ENCODE peak calls at places on chromosomes 6 and 20, in four cellular contexts. M is H9, C is mammary epithelial cell, L is neuronal stem cell. V is an unnamed sample.

GRCh38 chr20:10110151-10110550 is 75.4 kb downstream of the ANKEF1 start:
- DNase-seq in C (peak), M (no peak), L (no peak), V (no peak)

GRCh38 chr6:110547266-110547964 is 71.0 kb upstream of the SLC22A16 start:
- DNase-seq in C (peak), L (no peak), M (no peak), V (no peak)

GRCh38 chr20:364905-365794 is 15.4 kb upstream of the TRIB3 start:
- DNase-seq in C (peak), L (no peak), M (no peak), V (no peak)

GRCh38 chr20:7656662-7657061 is 283.6 kb downstream of the HAO1 start:
- DNase-seq in M (no peak), L (no peak), C (no peak), V (no peak)

GRCh38 chr6:104957301-104958177 is 632 bp downstream of the LIN28B start:
- DNase-seq in L (peak), M (peak), C (no peak), V (peak)

GRCh38 chr20:4606046-4606445 is 115.7 kb upstream of the PRND start:
- DNase-seq in M (no peak), C (no peak), L (no peak), V (no peak)

GRCh38 chr6:43579171-43579570 is 3.2 kb downstream of the POLH start:
- DNase-seq in M (no peak), L (no peak), C (peak), V (no peak)

GRCh38 chr20:5056801-5057599 is 55.7 kb upstream of the SLC23A2 start:
- DNase-seq in C (peak), L (no peak), M (peak), V (peak)

GRCh38 chr6:157229733-157230132 is 93.6 kb downstream of the TMEM242 start:
- DNase-seq in C (no peak), L (no peak), M (no peak), V (peak)

GRCh38 chr6:144036064-144036873 is 28.2 kb upstream of the PLAGL1 start:
- DNase-seq in L (peak), C (no peak), M (peak), V (peak)

GRCh38 chr6:36959555-36960250 is 5.2 kb downstream of the PI16 start:
- DNase-seq in M (no peak), L (no peak), C (no peak), V (no peak)

GRCh38 chr20:7257719-7258466 is 490.4 kb downstream of the BMP2 start:
- DNase-seq in M (no peak), C (no peak), L (no peak), V (no peak)

GRCh38 chr6:39118921-39119320 is 3.9 kb upstream of the SAYSD1 start:
- DNase-seq in L (no peak), C (no peak), M (no peak), V (no peak)

GRCh38 chr20:21534453-21534852 is 20.6 kb upstream of the NKX2-2 start:
- DNase-seq in L (no peak), C (no peak), M (no peak), V (no peak)

GRCh38 chr6:109255946-109256628 is 126.2 kb downstream of the CD164 start:
- DNase-seq in C (no peak), M (no peak), L (no peak), V (no peak)

GRCh38 chr6:134758616-134759015 is 191.3 kb downstream of the ALDH8A1 start:
- DNase-seq in L (no peak), M (no peak), C (no peak), V (no peak)

GRCh38 chr6:167209577-167209975 is 51.8 kb upstream of the GPR31 start:
- DNase-seq in M (no peak), L (no peak), C (no peak), V (peak)

GRCh38 chr6:167211870-167212715 is 54.3 kb upstream of the GPR31 start:
- DNase-seq in C (no peak), L (no peak), M (no peak), V (peak)

GRCh38 chr6:167210375-167211295 is 52.9 kb upstream of the GPR31 start:
- DNase-seq in M (no peak), C (no peak), L (no peak), V (peak)

GRCh38 chr6:167207527-167207926 is 49.7 kb upstream of the GPR31 start:
- DNase-seq in M (no peak), L (no peak), C (no peak), V (no peak)

GRCh38 chr6:167208819-167209576 is 51.2 kb upstream of the GPR31 start:
- DNase-seq in M (no peak), C (no peak), L (no peak), V (peak)
- H3K9ac ChIP-seq in M (no peak), C (no peak), L (no peak), V (no peak)

DNA sequence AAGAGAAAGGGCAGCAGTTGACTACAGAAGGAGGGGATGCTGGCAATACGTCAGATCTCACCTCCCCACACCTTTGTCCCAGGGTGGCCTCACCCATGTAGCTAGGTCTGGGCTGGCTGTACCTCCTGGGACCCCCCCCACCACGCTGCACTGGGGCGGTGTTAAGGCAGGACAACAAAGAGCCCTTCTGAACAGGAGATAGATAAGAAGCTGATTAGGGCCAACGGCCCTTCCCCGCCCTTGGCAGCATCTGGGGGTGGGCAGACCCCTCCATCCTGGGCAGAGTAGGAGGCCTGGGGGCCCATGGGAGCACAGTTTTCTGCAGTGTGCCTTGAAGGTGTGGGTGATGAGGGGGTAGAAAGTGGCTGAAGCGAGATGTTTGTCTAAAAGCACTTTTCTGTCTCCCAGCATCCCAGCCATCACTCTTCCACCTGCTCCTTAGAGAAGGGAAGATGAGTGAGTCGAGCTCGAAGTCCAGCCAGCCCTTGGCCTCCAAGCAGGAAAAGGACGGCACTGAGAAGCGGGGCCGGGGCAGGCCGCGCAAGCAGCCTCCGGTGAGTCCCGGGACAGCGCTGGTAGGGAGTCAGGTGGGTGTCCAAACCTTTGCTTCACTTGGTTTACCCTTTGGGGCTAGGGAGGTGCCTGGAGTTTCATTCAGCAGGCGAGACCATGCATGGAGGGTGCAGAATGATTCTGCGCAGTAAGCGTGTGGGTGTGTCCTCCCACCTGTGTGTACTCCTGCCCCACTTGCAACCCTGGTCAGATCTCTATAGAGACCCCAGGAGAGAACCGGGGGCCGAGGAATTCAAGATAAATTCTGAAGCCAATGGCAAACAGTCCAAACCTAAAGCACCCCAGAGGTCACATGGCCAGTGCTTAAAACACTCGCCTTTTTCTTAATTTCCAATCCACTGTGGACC is 3.9 kb downstream of the HMGA1 start:
- DNase-seq in C (no peak), M (no peak), L (no peak), V (no peak)
- H3K27ac ChIP-seq in C (no peak), M (no peak), L (peak), V (no peak)

DNA sequence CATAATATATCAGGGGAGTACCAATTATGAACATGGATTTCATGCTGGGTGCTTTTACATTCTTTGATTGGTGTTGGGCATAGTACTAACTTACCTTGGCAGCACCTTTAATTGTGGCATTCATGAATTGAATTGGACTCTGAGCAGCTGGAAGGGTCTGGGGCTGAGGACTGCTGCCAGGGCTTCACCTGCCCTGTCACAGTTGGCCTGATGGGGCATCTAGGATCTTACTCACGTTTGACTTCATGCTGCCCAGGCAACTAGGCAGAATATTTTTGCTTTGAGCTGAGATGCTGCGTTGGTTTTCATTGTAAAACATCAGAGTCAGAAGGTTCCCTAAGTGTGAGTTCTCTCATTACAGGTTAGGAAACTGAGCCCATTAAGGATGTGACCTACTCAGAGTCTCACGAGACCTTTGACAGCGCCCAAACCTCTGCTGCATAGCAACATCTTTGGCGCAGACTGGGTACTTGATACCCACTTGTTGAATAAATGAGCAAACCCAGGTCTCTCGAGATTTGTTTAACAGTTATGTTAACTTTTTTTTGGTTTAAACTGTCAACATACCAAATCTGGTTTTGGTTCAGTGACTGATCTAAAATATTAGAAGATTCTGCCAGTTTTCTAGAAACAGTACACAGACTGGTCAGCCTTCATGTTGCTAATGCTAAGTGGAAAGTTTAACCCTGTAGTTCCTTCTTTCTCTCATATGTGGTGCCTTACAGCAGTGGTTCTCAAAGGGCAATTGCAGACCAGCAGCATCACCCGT is 104.9 kb downstream of the TCP11 start:
- DNase-seq in L (no peak), C (no peak), M (no peak), V (no peak)
- H3K9ac ChIP-seq in L (no peak), C (no peak), M (no peak), V (no peak)

DNA sequence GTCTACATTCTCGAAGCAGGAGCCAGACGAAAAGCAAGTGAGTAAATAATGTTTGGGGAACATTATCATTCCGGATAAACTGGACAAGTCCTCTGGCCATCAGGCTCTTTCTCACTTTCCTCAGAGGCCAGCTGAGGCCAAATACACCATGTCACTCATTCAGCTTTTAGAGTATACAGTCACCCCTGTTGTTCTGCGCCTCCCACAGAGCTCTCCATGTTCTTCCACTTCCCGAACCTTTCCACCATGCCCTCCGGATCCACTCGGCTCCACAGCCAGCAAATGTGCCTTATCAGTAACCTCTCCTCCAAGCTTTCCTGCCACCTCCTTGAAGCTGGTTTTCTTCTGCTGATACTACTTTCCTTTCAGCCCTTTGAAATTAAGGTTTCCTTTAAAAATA is 31.7 kb downstream of the LATS1 start:
- DNase-seq in C (no peak), M (no peak), L (no peak), V (no peak)
- H3K27ac ChIP-seq in C (no peak), M (no peak), L (no peak), V (no peak)

GRCh38 chr6:28586273-28586672 is 60.6 kb downstream of the GPX5 start:
- DNase-seq in L (no peak), M (no peak), C (peak), V (peak)

GRCh38 chr6:28589234-28589951 is 63.7 kb downstream of the GPX5 start:
- DNase-seq in C (peak), L (peak), M (peak), V (peak)

GRCh38 chr6:28587746-28588075 is 62.0 kb downstream of the GPX5 start:
- DNase-seq in C (no peak), M (no peak), L (no peak), V (no peak)

GRCh38 chr6:28587011-28587745 is 61.5 kb downstream of the GPX5 start:
- DNase-seq in L (no peak), C (peak), M (peak), V (peak)

DNA sequence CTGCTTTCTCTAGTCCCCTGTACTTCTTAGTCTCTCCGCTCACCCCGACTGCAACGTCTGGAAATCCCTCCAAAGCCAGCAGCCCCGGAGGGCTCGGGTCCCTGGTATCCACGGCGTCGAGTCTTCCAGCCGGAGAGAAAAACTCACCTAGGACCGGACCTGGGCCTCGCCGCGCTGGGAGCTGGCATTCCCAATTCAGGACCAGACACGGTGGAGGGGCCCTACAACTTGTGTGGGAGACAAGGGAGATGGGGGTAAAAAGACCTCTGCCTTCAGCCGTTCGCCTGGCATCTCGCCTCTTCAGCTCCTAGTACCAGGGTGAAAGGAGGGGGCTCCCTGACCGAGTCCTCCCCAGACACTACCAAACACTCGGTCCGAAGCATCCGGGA is 64.3 kb downstream of the GPX5 start:
- DNase-seq in M (no peak), C (no peak), L (no peak), V (peak)
- H3K9ac ChIP-seq in M (peak), C (no peak), L (peak), V (peak)

V was measured in endodermal cell.